ENCODE peak calls at places on chromosome 14, in ten cellular contexts. X, N, H, M, Q, B, A, K, L and E are unnamed samples.

GRCh38 chr14:68492889-68493288 is 300.0 kb downstream of the ZFP36L1 start:
- DNase-seq in X (no peak), N (no peak), H (no peak), M (no peak), Q (peak; percentile 45), B (no peak), A (no peak), K (no peak), L (no peak), E (no peak)

GRCh38 chr14:71658261-71658860 is 273.9 kb upstream of the RGS6 start:
- DNase-seq in X (no peak), N (no peak), H (no peak), M (no peak), Q (no peak), B (peak; percentile 69), A (no peak), K (no peak), L (no peak), E (no peak)

GRCh38 chr14:50977863-50978520 is 33.7 kb upstream of the PYGL start:
- DNase-seq in X (no peak), N (no peak), H (no peak), M (no peak), Q (no peak), B (no peak), A (no peak), K (no peak), L (no peak), E (no peak)

GRCh38 chr14:100586153-100586519 is 1.1 kb downstream of the BEGAIN start:
- DNase-seq in X (no peak), N (no peak), H (no peak), M (peak; percentile 79), Q (no peak), B (no peak), A (no peak), K (no peak), L (no peak), E (no peak)

GRCh38 chr14:104113631-104114420 is 24.6 kb upstream of the KIF26A start:
- DNase-seq in X (no peak), N (no peak), H (peak; percentile 10), M (peak; percentile 86), Q (peak; percentile 2), B (no peak), A (no peak), K (no peak), L (no peak), E (no peak)

GRCh38 chr14:31955941-31956579 is 121.0 kb upstream of the ARHGAP5 start:
- DNase-seq in X (no peak), N (no peak), H (no peak), M (no peak), Q (no peak), B (no peak), A (no peak), K (no peak), L (no peak), E (no peak)

GRCh38 chr14:104134061-104134965 is 4.1 kb upstream of the KIF26A start:
- DNase-seq in X (no peak), N (no peak), H (peak; percentile 12), M (peak; percentile 80), Q (peak; percentile 14), B (no peak), A (no peak), K (no peak), L (no peak), E (no peak)

GRCh38 chr14:21494902-21495762 is 16.0 kb downstream of the METTL3 start:
- DNase-seq in X (no peak), N (no peak), H (no peak), M (no peak), Q (no peak), B (peak; percentile 19), A (no peak), K (no peak), L (no peak), E (no peak)

GRCh38 chr14:20679907-20680306 is 4.5 kb upstream of the RNASE4 start:
- DNase-seq in X (no peak), N (no peak), H (no peak), M (peak; percentile 39), Q (peak; percentile 44), B (peak; percentile 66), A (no peak), K (no peak), L (peak; percentile 48), E (no peak)

GRCh38 chr14:27605298-27605697 is 1007.5 kb upstream of the NOVA1 start:
- DNase-seq in X (no peak), N (no peak), H (no peak), M (no peak), Q (no peak), B (no peak), A (no peak), K (no peak), L (no peak), E (no peak)

GRCh38 chr14:22848391-22849164 is 12.2 kb downstream of the MMP14 start:
- DNase-seq in X (no peak), N (peak; percentile 33), H (peak; percentile 85), M (peak; percentile 97), Q (peak; percentile 54), B (peak; percentile 98), A (peak; percentile 56), K (no peak), L (no peak), E (no peak)

GRCh38 chr14:90302529-90303303 is 29.0 kb downstream of the NRDE2 start:
- DNase-seq in X (no peak), N (no peak), H (no peak), M (no peak), Q (no peak), B (no peak), A (no peak), K (no peak), L (no peak), E (no peak)

GRCh38 chr14:53613404-53614253 is 343.0 kb downstream of the BMP4 start:
- DNase-seq in X (no peak), N (peak; percentile 80), H (no peak), M (no peak), Q (no peak), B (peak; percentile 10), A (peak; percentile 13), K (no peak), L (peak; percentile 92), E (no peak)

GRCh38 chr14:72783741-72784140 is 110.2 kb downstream of the DPF3 start:
- DNase-seq in X (no peak), N (no peak), H (no peak), M (peak; percentile 56), Q (no peak), B (no peak), A (no peak), K (no peak), L (no peak), E (peak; percentile 48)

GRCh38 chr14:76261371-76261811 is 109.7 kb downstream of the GPATCH2L start:
- DNase-seq in X (no peak), N (no peak), H (no peak), M (no peak), Q (no peak), B (peak; percentile 12), A (no peak), K (no peak), L (no peak), E (peak; percentile 25)

GRCh38 chr14:88955470-88955869 is 131.0 kb downstream of the TTC8 start:
- DNase-seq in X (no peak), N (no peak), H (no peak), M (no peak), Q (no peak), B (no peak), A (no peak), K (no peak), L (no peak), E (no peak)

GRCh38 chr14:87952307-87953094 is 40.5 kb downstream of the GALC start:
- DNase-seq in X (no peak), N (peak; percentile 7), H (no peak), M (no peak), Q (no peak), B (no peak), A (no peak), K (no peak), L (no peak), E (no peak)

DNA sequence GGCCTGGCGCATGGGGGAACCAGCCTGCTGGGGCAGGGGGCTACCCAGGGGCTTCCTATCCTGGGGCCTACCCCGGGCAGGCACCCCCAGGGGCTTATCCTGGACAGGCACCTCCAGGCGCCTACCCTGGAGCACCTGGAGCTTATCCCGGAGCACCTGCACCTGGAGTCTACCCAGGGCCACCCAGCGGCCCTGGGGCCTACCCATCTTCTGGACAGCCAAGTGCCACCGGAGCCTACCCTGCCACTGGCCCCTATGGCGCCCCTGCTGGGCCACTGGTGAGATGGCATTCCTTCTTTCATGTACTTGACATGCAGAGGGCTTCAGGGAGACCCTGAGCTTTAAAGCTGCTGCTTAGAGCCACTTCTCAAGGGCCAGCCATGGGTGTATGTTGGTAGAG is 9.0 kb downstream of the LGALS3 start:
- DNase-seq in X (no peak), N (no peak), H (no peak), M (peak; percentile 83), Q (no peak), B (no peak), A (no peak), K (no peak), L (peak; percentile 34), E (no peak)
- TF ChIP-seq CTCF in X (no peak), N (no peak), H (no peak), M (no peak), Q (peak; percentile 19), B (peak; percentile 38), A (no peak), K (no peak), L (peak; percentile 68), E (no peak)

GRCh38 chr14:35140718-35141581 is 18.6 kb downstream of the PRORP start:
- DNase-seq in X (no peak), N (no peak), H (no peak), M (no peak), Q (no peak), B (peak; percentile 49), A (no peak), K (no peak), L (peak; percentile 61), E (no peak)
- TF ChIP-seq CTCF in X (no peak), N (no peak), H (peak; percentile 63), M (no peak), Q (no peak), B (peak; percentile 18), A (peak; percentile 44), K (peak; percentile 76), L (peak; percentile 73), E (no peak)

DNA sequence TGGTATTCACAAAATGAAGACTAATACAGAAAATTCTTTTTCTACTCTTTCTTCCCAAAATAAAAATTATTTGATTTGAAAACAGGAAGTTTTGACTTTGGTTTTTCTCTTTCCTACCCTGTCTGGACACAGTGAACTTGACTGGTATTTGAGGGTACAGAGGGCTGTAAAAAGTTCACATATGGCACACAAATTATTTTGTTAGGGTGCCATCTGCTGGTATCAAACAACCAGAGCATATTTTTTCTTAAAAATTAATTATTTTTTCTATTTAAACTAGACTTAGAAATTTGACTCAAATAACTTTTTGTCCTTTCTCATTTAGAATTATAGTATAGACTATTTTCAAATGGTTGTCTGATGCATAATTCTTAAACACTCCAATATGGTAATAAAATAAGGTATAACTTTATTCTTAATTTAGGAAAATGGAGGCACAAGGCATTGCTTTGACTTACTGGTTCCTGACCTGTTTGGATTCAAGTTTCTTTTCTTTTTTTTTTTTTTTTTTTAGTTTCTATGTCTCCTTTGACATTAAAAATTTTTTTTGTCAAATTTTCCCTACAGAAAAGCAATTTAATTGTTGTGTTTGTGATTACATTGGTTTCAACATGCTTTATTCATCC is 390.6 kb downstream of the PRKD1 start:
- DNase-seq in X (no peak), N (no peak), H (no peak), M (no peak), Q (no peak), B (peak; percentile 49), A (no peak), K (no peak), L (peak; percentile 35), E (no peak)
- TF ChIP-seq CTCF in X (peak; percentile 35), N (no peak), H (peak; percentile 11), M (no peak), Q (peak; percentile 28), B (peak; percentile 49), A (peak; percentile 8), K (no peak), L (peak; percentile 60), E (peak; percentile 79)

GRCh38 chr14:41280745-41281144 is 325.9 kb upstream of the LRFN5 start:
- DNase-seq in X (no peak), N (no peak), H (no peak), M (no peak), Q (no peak), B (peak; percentile 55), A (no peak), K (no peak), L (peak; percentile 66), E (no peak)
- TF ChIP-seq CTCF in X (no peak), N (no peak), H (no peak), M (no peak), Q (peak; percentile 45), B (peak; percentile 54), A (no peak), K (no peak), L (peak; percentile 66), E (peak; percentile 65)